ENCODE peak calls at places on chromosomes 3 and 15, in four cellular contexts. R is A673, S is thoracic aorta, M is psoas muscle. K is an unnamed sample.

GRCh38 chr3:79632842-79633241 is 135.0 kb downstream of the ROBO1 start:
- DNase-seq in R (no peak), S (no peak), M (no peak), K (no peak)

GRCh38 chr3:132911741-132912415 is 126.3 kb upstream of the TMEM108 start:
- DNase-seq in R (no peak), S (no peak), M (no peak), K (no peak)

GRCh38 chr3:134087046-134087974 is 57.6 kb upstream of the SLCO2A1 start:
- DNase-seq in R (no peak), S (no peak), M (no peak), K (no peak)

GRCh38 chr15:43150171-43150929 is 17.0 kb downstream of the TMEM62 start:
- DNase-seq in R (peak; percentile 89), S (no peak), M (no peak), K (no peak)

GRCh38 chr3:137764563-137765309 is 621 bp downstream of the SOX14 start:
- DNase-seq in R (no peak), S (no peak), M (no peak), K (no peak)

GRCh38 chr3:188796122-188796631 is 375.6 kb upstream of the TPRG1 start:
- DNase-seq in R (peak; percentile 17), S (no peak), M (no peak), K (no peak)

GRCh38 chr15:69939513-69940440 is 157.9 kb downstream of the TLE3 start:
- DNase-seq in R (no peak), S (no peak), M (no peak), K (no peak)

GRCh38 chr3:42300013-42300412 is 34.0 kb upstream of the CCK start:
- DNase-seq in R (peak; percentile 8), S (no peak), M (no peak), K (no peak)

GRCh38 chr15:39704684-39705083 is 78.0 kb downstream of the FSIP1 start:
- DNase-seq in R (no peak), S (no peak), M (no peak), K (no peak)

GRCh38 chr3:19960670-19961069 is 13.8 kb downstream of the RAB5A start:
- DNase-seq in R (no peak), S (no peak), M (no peak), K (no peak)

GRCh38 chr15:25862087-25862468 is 1.0 kb downstream of the ATP10A start:
- DNase-seq in R (no peak), S (no peak), M (no peak), K (no peak)

GRCh38 chr3:98994128-98994762 is 92.8 kb upstream of the DCBLD2 start:
- DNase-seq in R (peak; percentile 71), S (no peak), M (no peak), K (no peak)

GRCh38 chr15:67953286-67953685 is 100.8 kb upstream of the PIAS1 start:
- DNase-seq in R (no peak), S (no peak), M (no peak), K (no peak)

GRCh38 chr3:188573286-188573928 is 419.4 kb downstream of the LPP start:
- DNase-seq in R (no peak), S (no peak), M (no peak), K (no peak)

GRCh38 chr15:26126819-26127387 is 263.8 kb upstream of the ATP10A start:
- DNase-seq in R (no peak), S (no peak), M (no peak), K (no peak)

GRCh38 chr3:67044295-67044694 is 46.2 kb downstream of the KBTBD8 start:
- DNase-seq in R (no peak), S (no peak), M (no peak), K (no peak)

GRCh38 chr3:53817809-53818208 is 28.4 kb downstream of the CHDH start:
- DNase-seq in R (no peak), S (no peak), M (no peak), K (peak; percentile 64)

GRCh38 chr3:169243122-169243521 is 420.4 kb downstream of the MECOM start:
- DNase-seq in R (peak; percentile 83), S (no peak), M (no peak), K (no peak)

GRCh38 chr3:18828637-18829036 is 319.7 kb upstream of the KCNH8 start:
- DNase-seq in R (no peak), S (no peak), M (no peak), K (no peak)

GRCh38 chr3:16993227-16993626 is 108.5 kb downstream of the PLCL2 start:
- DNase-seq in R (no peak), S (no peak), M (no peak), K (no peak)

GRCh38 chr3:136728434-136728833 is 23.7 kb downstream of the STAG1 start:
- DNase-seq in R (peak; percentile 19), S (no peak), M (no peak), K (no peak)

GRCh38 chr3:171157286-171157685 is 130.8 kb upstream of the SLC2A2 start:
- DNase-seq in R (no peak), S (no peak), M (peak; percentile 76), K (no peak)

GRCh38 chr3:177410734-177411133 is 213.5 kb upstream of the TBL1XR1 start:
- DNase-seq in R (no peak), S (no peak), M (no peak), K (no peak)

GRCh38 chr15:67715166-67715565 is 110.1 kb upstream of the SKOR1 start:
- DNase-seq in R (no peak), S (no peak), M (no peak), K (no peak)

GRCh38 chr15:37086521-37086920 is 13.8 kb downstream of the MEIS2 start:
- DNase-seq in R (no peak), S (no peak), M (no peak), K (no peak)

GRCh38 chr3:119652306-119653033 is 7.9 kb downstream of the POPDC2 start:
- DNase-seq in R (no peak), S (no peak), M (peak; percentile 93), K (no peak)

GRCh38 chr3:107690522-107691138 is 167.9 kb downstream of the BBX start:
- DNase-seq in R (peak; percentile 72), S (no peak), M (no peak), K (no peak)

GRCh38 chr3:78728406-78729145 is 1039.2 kb downstream of the ROBO1 start:
- DNase-seq in R (peak; percentile 96), S (no peak), M (peak; percentile 67), K (no peak)

GRCh38 chr3:148791296-148791695 is 36.3 kb upstream of the CPB1 start:
- DNase-seq in R (no peak), S (no peak), M (no peak), K (no peak)

GRCh38 chr3:52240059-52240885 is 1.3 kb upstream of the TWF2 start:
- DNase-seq in R (peak; percentile 47), S (no peak), M (peak; percentile 83), K (peak; percentile 87)

GRCh38 chr3:132445812-132446211 is 28.5 kb downstream of the DNAJC13 start:
- DNase-seq in R (peak; percentile 14), S (no peak), M (no peak), K (no peak)

GRCh38 chr3:183951459-183951858 is 66.2 kb downstream of the ABCC5 start:
- DNase-seq in R (no peak), S (no peak), M (no peak), K (no peak)

GRCh38 chr3:38533285-38533994 is 37.3 kb downstream of the EXOG start:
- DNase-seq in R (no peak), S (no peak), M (no peak), K (no peak)

GRCh38 chr3:149462653-149463052 is 11.8 kb upstream of the TM4SF4 start:
- DNase-seq in R (no peak), S (no peak), M (no peak), K (no peak)

DNA sequence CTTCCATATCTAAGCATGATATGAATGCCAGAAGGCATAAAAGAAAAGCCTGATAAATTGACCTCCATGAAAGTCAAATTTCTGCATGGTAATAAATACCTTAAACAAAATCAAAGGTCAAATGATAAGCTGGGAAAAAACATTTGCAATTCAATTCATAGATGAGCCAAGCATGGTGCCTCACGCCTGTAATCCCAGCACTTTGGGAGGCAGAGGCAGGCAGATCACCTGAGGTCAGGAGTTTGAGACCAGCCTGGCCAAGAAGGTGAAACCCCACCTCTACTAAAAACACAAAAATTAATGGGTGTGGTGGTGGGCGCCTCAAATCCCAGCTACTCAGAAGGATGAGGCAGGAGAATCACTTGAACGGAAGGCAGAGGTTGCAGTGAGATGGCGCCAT is 27.8 kb upstream of the RAF1 start:
- DNase-seq in R (no peak), S (no peak), M (no peak), K (no peak)
- H3K27ac ChIP-seq in R (no peak overlapping the region), S (no peak overlapping the region), M (no peak overlapping the region), K (no peak overlapping the region)

DNA sequence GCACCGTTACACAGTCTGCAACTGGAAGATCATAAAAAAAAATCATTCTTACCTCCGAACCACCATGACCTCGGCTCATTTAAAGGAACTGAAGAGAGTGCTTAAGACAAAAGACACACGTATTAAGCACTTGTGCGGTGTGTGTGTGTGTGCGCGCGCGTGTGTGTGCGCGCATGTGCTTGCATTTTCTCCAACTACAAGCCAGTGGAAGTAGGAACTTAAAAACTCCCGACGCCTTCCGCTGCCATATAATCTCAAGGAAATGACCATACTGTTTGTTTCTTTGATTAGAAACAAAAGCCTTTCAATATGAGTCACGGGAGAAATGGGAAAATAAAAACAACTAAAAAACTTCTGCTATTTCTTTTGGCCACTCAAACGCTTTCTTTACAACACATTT is 32.4 kb downstream of the FRMD4B start:
- DNase-seq in R (no peak), S (no peak), M (no peak), K (no peak)
- H3K4me3 ChIP-seq in R (no peak overlapping the region), S (peak overlapping the region; percentile 49), M (peak overlapping the region; percentile 12), K (peak overlapping the region; percentile 53)

GRCh38 chr3:130686833-130687232 is 59.8 kb downstream of the PIK3R4 start:
- DNase-seq in R (no peak), S (no peak), M (no peak), K (no peak)

GRCh38 chr3:130692455-130692854 is 54.2 kb downstream of the PIK3R4 start:
- DNase-seq in R (no peak), S (no peak), M (no peak), K (no peak)

GRCh38 chr3:130688015-130688414 is 58.6 kb downstream of the PIK3R4 start:
- DNase-seq in R (no peak), S (no peak), M (no peak), K (no peak)

GRCh38 chr3:130688677-130689076 is 58.0 kb downstream of the PIK3R4 start:
- DNase-seq in R (no peak), S (no peak), M (no peak), K (no peak)

DNA sequence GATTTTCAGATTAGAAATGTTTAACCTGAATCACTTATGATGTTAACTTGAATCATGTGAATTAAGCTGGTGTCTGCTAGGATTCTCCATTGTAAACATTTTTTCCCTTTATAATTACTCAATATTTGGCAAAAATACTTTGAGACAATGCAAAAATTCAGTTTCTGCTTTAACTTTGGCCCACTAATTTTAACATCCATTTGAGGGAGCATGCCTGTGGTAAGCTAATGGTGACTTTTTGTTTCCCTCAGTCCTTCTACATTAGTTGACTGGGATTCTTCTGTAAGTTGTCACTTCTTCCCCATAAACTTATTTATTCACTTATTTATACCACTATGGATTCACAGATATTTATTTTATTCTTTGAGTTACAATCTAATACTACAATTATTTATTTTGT is 59.3 kb downstream of the PIK3R4 start:
- DNase-seq in R (no peak), S (no peak), M (no peak), K (no peak)
- TF ChIP-seq CTCF in R (no peak), S (no peak), M (no peak), K (no peak)

DNA sequence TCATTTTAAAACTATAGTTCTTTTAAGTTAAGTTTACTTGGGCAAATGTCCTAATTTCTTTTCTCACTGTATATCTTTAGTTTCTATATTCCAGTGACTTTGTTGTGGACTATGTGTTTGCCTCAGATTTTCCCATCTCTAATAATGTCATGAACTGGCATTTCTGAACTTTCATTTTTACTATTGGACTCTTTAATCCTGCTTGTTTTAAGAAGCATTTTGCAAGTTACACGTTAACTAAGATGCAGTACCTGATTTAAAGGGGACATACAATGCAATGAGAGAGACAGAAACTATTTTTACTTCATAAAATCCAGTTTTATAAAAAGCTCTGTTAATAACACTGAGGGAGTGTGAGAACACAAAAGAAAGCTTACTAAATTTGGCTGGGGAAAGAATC is 58.6 kb upstream of the PHLDB2 start:
- DNase-seq in R (no peak), S (no peak), M (no peak), K (no peak)
- H3K27ac ChIP-seq in R (no peak overlapping the region), S (peak overlapping the region; percentile 86), M (no peak overlapping the region), K (peak overlapping the region; percentile 56)

K was measured in coronary artery.